ENCODE peak calls at places on chromosome 21, in ten cellular contexts. A is fibroblast of lung, N is lung, X is AG09309, T is HL-60, U is osteocyte, Q is mammary epithelial cell, G is astrocyte, E is NB4, H is cardiac fibroblast. K is an unnamed sample.

GRCh38 chr21:25573409-25574206 is 33.7 kb downstream of the MRPL39 start:
- DNase-seq in E (peak), Q (peak), U (no peak), X (peak), H (peak), G (peak), N (no peak), T (peak), A (peak), K (peak)

GRCh38 chr21:39088831-39089380 is 94.3 kb downstream of the PSMG1 start:
- DNase-seq in A (peak), U (no peak), T (no peak), N (no peak), Q (peak), X (no peak), G (peak), E (no peak), H (peak), K (peak)

GRCh38 chr21:46028547-46029200 is 47.1 kb downstream of the COL6A1 start:
- DNase-seq in N (no peak), U (no peak), A (peak), H (peak), E (no peak), T (no peak), Q (no peak), X (peak), G (peak), K (peak)

GRCh38 chr21:20647603-20648002 is 350.6 kb upstream of the NCAM2 start:
- DNase-seq in U (no peak), T (no peak), H (no peak), Q (no peak), N (no peak), E (no peak), A (peak), G (no peak), X (no peak), K (no peak)

GRCh38 chr21:27129215-27129614 is 162.3 kb upstream of the ADAMTS5 start:
- DNase-seq in U (no peak), H (no peak), Q (no peak), T (no peak), E (no peak), A (no peak), X (no peak), N (no peak), G (no peak), K (no peak)

GRCh38 chr21:26837539-26837938 is 7.7 kb downstream of the ADAMTS1 start:
- DNase-seq in A (no peak), Q (no peak), H (peak), G (no peak), T (no peak), E (no peak), N (no peak), X (no peak), U (no peak), K (no peak)

GRCh38 chr21:44532165-44532564 is 7.8 kb downstream of the KRTAP10-1 start:
- DNase-seq in X (no peak), A (no peak), T (no peak), N (no peak), G (no peak), U (no peak), E (no peak), H (no peak), Q (no peak), K (no peak)

GRCh38 chr21:45976666-45977335 is 4.8 kb upstream of the COL6A1 start:
- DNase-seq in E (no peak), G (no peak), H (no peak), N (no peak), X (no peak), A (no peak), T (no peak), Q (no peak), U (no peak), K (no peak)

GRCh38 chr21:45290948-45291612 is 3.4 kb upstream of the POFUT2 start:
- DNase-seq in E (no peak), H (peak), A (peak), G (peak), T (no peak), Q (peak), U (peak), X (no peak), N (no peak), K (no peak)

GRCh38 chr21:20570824-20571232 is 427.4 kb upstream of the NCAM2 start:
- DNase-seq in U (no peak), Q (no peak), N (no peak), H (no peak), E (peak), X (no peak), A (no peak), T (no peak), G (no peak), K (no peak)

GRCh38 chr21:44785620-44786344 is 15.8 kb downstream of the UBE2G2 start:
- DNase-seq in G (peak), A (peak), H (peak), N (no peak), X (no peak), U (no peak), Q (no peak), E (no peak), T (no peak), K (no peak)

GRCh38 chr21:43343992-43344886 is 82.7 kb downstream of the SIK1 start:
- DNase-seq in T (no peak), U (no peak), A (no peak), X (no peak), H (no peak), N (peak), G (no peak), E (no peak), Q (no peak), K (no peak)

GRCh38 chr21:44874497-44875331 is 1.2 kb upstream of the PTTG1IP start:
- DNase-seq in N (peak), Q (peak), T (peak), H (no peak), G (no peak), A (no peak), E (peak), U (no peak), X (no peak), K (no peak)

GRCh38 chr21:37863842-37864241 is 52.4 kb downstream of the KCNJ6 start:
- DNase-seq in H (peak), Q (no peak), A (peak), E (no peak), N (no peak), T (no peak), G (peak), U (peak), X (no peak), K (no peak)

GRCh38 chr21:38807987-38808386 is 2.3 kb downstream of the ETS2 start:
- DNase-seq in U (no peak), A (no peak), H (no peak), N (no peak), G (no peak), Q (no peak), X (no peak), T (no peak), E (no peak), K (no peak)

GRCh38 chr21:15978158-15978805 is 248.5 kb downstream of the USP25 start:
- DNase-seq in T (no peak), Q (peak), U (no peak), G (peak), N (no peak), E (no peak), H (peak), A (peak), X (peak), K (peak)

DNA sequence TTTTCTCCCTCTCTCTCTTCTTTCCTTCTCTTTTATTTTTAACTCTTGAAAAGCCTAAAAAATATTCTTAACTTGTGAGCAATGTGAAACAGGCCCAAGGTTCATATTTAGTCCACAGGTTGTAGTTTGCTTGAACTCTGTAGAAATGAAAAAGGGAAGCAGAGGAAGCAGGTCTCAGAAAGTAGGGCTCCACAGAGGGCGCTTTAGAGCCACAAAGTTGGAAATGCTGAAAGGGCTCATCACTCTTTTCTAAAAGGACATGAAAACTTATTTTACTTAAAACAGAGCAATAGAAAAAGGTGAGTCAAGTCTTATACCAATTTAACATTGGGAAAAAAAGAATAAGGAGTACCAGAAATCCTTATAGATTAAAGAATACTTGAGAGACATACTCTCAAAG is 247.0 kb downstream of the USP25 start:
- DNase-seq in X (no peak), E (peak), G (no peak), T (no peak), A (no peak), U (no peak), Q (no peak), H (peak), N (no peak), K (no peak)
- TF ChIP-seq CTCF in X (peak), E (peak), G (no peak), T (peak), A (peak), U (peak), Q (no peak), H (peak), N (no peak), K (peak)

GRCh38 chr21:42215942-42216725 is 2.8 kb upstream of the ABCG1 start:
- DNase-seq in G (no peak), Q (no peak), E (no peak), U (no peak), X (no peak), A (no peak), N (no peak), H (no peak), T (no peak), K (no peak)

GRCh38 chr21:42214921-42215320 is 4.0 kb upstream of the ABCG1 start:
- DNase-seq in Q (no peak), H (no peak), T (no peak), E (no peak), A (no peak), U (no peak), G (no peak), X (no peak), N (no peak), K (no peak)

GRCh38 chr21:42212261-42212660 is 6.7 kb upstream of the ABCG1 start:
- DNase-seq in Q (no peak), U (no peak), H (no peak), T (no peak), A (no peak), G (no peak), N (no peak), X (no peak), E (no peak), K (no peak)

GRCh38 chr21:42214081-42214750 is 4.7 kb upstream of the ABCG1 start:
- DNase-seq in E (no peak), Q (no peak), A (no peak), T (no peak), N (no peak), U (no peak), G (no peak), H (no peak), X (no peak), K (no peak)

GRCh38 chr21:42213082-42213774 is 5.7 kb upstream of the ABCG1 start:
- DNase-seq in U (no peak), N (no peak), G (no peak), A (no peak), E (no peak), T (no peak), X (no peak), Q (no peak), H (no peak), K (no peak)
- TF ChIP-seq CTCF in U (no peak), N (no peak), G (no peak), A (no peak), E (no peak), T (no peak), X (no peak), Q (no peak), H (no peak), K (no peak)

GRCh38 chr21:28663111-28663693 is 329.5 kb downstream of the LTN1 start:
- DNase-seq in U (no peak), G (no peak), E (no peak), X (no peak), Q (no peak), A (no peak), T (no peak), N (no peak), H (no peak), K (no peak)
- TF ChIP-seq CTCF in U (no peak), G (no peak), E (no peak), X (no peak), Q (no peak), A (no peak), T (no peak), N (no peak), H (no peak), K (no peak)

DNA sequence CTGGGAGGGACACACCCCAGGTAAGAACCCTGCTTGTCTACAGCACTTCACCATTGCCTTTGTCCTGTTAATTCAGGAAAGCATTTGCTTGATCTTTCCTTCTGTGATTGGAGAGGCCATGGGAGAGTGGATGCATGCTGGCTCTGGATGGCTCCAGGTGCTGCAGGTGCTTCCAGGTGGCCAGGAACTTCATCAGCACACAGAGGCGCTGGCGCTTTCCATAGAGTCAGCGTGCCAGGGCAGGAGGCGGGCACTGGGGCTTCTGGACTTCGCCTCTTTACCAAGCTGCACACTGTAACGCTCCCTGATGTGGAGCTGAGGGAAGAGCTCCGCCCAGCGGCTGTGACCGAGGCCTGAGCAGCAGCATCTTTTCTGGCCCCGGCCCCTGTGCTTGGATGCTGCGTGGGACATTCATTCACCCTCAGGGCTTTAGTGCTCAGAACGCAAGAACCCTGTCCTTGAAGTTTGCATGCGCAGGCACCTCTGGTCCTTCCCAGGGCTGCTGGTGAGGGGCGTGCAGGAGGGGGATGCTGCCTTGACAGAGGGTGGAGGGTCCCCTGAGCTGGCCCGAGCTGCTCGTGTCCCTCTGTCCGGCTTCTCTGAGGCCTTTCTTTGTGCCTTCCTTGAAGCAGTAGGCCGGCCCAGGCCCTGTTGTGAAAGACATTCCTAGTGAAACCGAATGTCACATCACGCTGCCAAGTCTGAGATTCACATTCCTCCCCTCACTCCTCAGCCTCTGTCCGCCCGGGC is 1.6 kb upstream of the MX2 start:
- DNase-seq in T (no peak), H (peak), G (peak), Q (peak), U (peak), A (peak), E (no peak), X (no peak), N (peak), K (no peak)
- TF ChIP-seq CTCF in T (no peak), H (no peak), G (no peak), Q (no peak), U (no peak), A (no peak), E (no peak), X (no peak), N (no peak), K (no peak)

GRCh38 chr21:28903448-28903847 is 89.2 kb downstream of the LTN1 start:
- DNase-seq in X (no peak), N (no peak), U (no peak), E (no peak), A (no peak), Q (no peak), G (no peak), H (no peak), T (no peak), K (no peak)
- TF ChIP-seq CTCF in X (no peak), N (no peak), U (no peak), E (no peak), A (no peak), Q (no peak), G (no peak), H (no peak), T (no peak), K (no peak)

GRCh38 chr21:17903029-17903806 is 84.1 kb upstream of the C21orf91 start:
- DNase-seq in G (peak), T (no peak), H (peak), U (no peak), E (peak), Q (no peak), X (peak), A (peak), N (no peak), K (peak)
- TF ChIP-seq CTCF in G (peak), T (no peak), H (no peak), U (peak), E (no peak), Q (no peak), X (no peak), A (no peak), N (peak), K (peak)

DNA sequence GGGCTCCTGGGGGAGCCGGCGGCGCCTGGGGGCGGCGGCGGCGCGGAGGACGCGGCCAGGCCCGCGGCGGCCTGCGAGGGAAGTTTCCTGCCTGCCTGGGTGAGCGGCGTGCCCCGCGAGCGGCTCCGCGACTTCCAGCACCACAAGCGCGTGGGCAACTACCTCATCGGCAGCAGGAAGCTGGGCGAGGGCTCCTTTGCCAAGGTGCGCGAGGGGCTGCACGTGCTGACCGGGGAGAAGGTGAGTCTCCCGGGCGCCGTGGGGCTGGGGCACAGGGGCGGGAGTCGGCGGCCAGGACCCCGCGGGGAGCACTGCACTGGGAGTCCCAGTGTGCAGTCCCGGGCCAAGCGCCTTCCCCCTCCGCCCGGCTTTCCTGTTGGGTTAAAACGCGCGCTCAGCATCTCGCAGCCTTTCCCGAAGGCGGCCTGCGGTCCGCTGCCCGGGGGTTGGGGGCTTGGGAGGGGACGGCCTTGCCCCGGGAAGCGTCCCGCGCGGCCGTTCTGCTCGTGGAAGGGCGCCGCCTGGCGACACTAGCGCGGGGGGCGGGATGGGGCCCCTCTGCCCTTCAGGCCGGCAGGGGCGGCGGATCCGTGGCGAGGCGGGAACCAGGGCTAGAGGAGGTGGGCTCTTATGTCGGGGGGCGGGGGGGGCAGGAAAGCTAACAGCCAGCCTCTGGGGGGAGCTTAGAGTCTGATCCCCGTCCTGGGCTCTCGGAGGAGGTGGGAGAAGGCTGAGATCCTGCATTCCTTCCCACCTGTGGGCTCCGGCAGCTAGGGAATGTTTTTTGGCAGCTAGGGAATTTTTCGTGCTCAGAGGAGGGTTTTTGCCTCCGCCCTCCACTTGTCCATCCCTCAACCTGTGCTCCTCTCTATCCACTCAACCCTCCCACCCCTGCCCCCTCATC is 1.1 kb downstream of the HUNK start:
- DNase-seq in N (peak), X (no peak), Q (no peak), G (peak), E (peak), U (peak), A (peak), T (peak), H (no peak), K (no peak)
- TF ChIP-seq CTCF in N (no peak), X (peak), Q (no peak), G (no peak), E (peak), U (peak), A (peak), T (peak), H (no peak), K (peak)

GRCh38 chr21:36422279-36423098 is 37.3 kb downstream of the CHAF1B start:
- DNase-seq in E (peak), U (no peak), N (peak), X (no peak), H (peak), G (peak), A (peak), Q (peak), T (peak), K (peak)
- TF ChIP-seq CTCF in E (peak), U (peak), N (peak), X (peak), H (peak), G (peak), A (peak), Q (peak), T (peak), K (peak)

GRCh38 chr21:32459972-32460371 is 47.5 kb downstream of the EVA1C start:
- DNase-seq in T (no peak), G (no peak), E (no peak), N (no peak), H (peak), X (no peak), Q (no peak), U (no peak), A (peak), K (no peak)

GRCh38 chr21:32455548-32455947 is 43.0 kb downstream of the EVA1C start:
- DNase-seq in A (no peak), E (no peak), N (no peak), U (no peak), X (no peak), T (no peak), Q (no peak), G (no peak), H (no peak), K (no peak)

GRCh38 chr21:32456497-32456918 is 44.0 kb downstream of the EVA1C start:
- DNase-seq in G (peak), A (peak), N (no peak), H (peak), U (no peak), E (no peak), T (no peak), Q (no peak), X (no peak), K (peak)

GRCh38 chr21:32457962-32458361 is 45.5 kb downstream of the EVA1C start:
- DNase-seq in Q (no peak), A (no peak), N (no peak), E (no peak), U (no peak), H (no peak), T (no peak), G (no peak), X (no peak), K (no peak)

DNA sequence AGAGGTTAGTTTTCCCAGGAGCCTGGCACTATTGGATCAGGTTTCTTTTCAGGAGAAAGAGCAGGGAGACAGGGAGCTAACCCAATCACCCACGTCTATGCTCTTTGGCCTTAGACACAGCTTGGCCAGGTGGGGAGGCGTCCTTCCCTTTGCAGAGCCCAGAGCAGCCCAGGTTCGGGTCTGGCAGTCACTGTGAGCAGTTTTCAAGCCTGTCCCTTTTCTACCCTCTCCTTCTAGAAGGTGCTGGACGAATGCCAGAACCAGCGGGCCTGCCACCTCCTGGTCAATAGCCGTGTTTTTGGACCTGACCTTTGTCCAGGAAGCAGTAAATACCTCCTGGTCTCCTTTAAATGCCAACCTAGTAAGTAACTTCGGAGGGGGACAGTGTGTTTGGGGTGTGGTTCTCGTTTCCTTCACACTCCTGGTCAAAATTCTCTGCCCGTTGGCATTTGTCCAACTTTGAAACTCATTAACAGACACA is 44.9 kb downstream of the EVA1C start:
- DNase-seq in Q (no peak), E (no peak), A (no peak), U (no peak), T (no peak), G (no peak), X (no peak), H (peak), N (peak), K (no peak)
- TF ChIP-seq CTCF in Q (no peak), E (no peak), A (no peak), U (no peak), T (no peak), G (no peak), X (peak), H (peak), N (no peak), K (no peak)

K was measured in HFFc6.